ENCODE peak calls at places on chromosomes 11 and 22, in four cellular contexts. One of them, this sample, is unnamed.

GRCh38 chr22:19407649-19408606 is 23.6 kb downstream of the HIRA start:
- DNase-seq in astrocyte of the cerebellum: no peak
- DNase-seq in tibial artery: no peak
- DNase-seq in AML-193: no peak
- DNase-seq in this sample: no peak

GRCh38 chr22:42945027-42945426 is 69.9 kb downstream of the PACSIN2 start:
- DNase-seq in astrocyte of the cerebellum: no peak
- DNase-seq in tibial artery: no peak
- DNase-seq in AML-193: no peak
- DNase-seq in this sample: no peak

GRCh38 chr11:133964946-133965632 is 8.3 kb upstream of the IGSF9B start:
- DNase-seq in astrocyte of the cerebellum: no peak
- DNase-seq in tibial artery: peak; percentile 81
- DNase-seq in AML-193: no peak
- DNase-seq in this sample: no peak

GRCh38 chr11:121467965-121468364 is 15.2 kb upstream of the SORL1-AS1 start:
- DNase-seq in astrocyte of the cerebellum: no peak
- DNase-seq in tibial artery: no peak
- DNase-seq in AML-193: no peak
- DNase-seq in this sample: no peak

GRCh38 chr11:63622318-63622717 is 8.1 kb upstream of the PLAAT3 start:
- DNase-seq in astrocyte of the cerebellum: no peak
- DNase-seq in tibial artery: peak; percentile 16
- DNase-seq in AML-193: no peak
- DNase-seq in this sample: no peak

GRCh38 chr11:77113382-77114088 is 10.9 kb downstream of the OMP start:
- DNase-seq in astrocyte of the cerebellum: peak; percentile 33
- DNase-seq in tibial artery: no peak
- DNase-seq in AML-193: peak; percentile 13
- DNase-seq in this sample: no peak

GRCh38 chr22:47564158-47564450 is 801.7 kb downstream of the TBC1D22A start:
- DNase-seq in astrocyte of the cerebellum: no peak
- DNase-seq in tibial artery: no peak
- DNase-seq in AML-193: no peak
- DNase-seq in this sample: no peak

GRCh38 chr11:17934194-17934593 is 78.7 kb downstream of the SERGEF start:
- DNase-seq in astrocyte of the cerebellum: no peak
- DNase-seq in tibial artery: no peak
- DNase-seq in AML-193: no peak
- DNase-seq in this sample: no peak

GRCh38 chr11:122852071-122852831 is 14.0 kb downstream of the CRTAM start:
- DNase-seq in astrocyte of the cerebellum: no peak
- DNase-seq in tibial artery: no peak
- DNase-seq in AML-193: no peak
- DNase-seq in this sample: no peak

GRCh38 chr11:93492464-93493251 is 50.5 kb downstream of the SMCO4 start:
- DNase-seq in astrocyte of the cerebellum: no peak
- DNase-seq in tibial artery: no peak
- DNase-seq in AML-193: no peak
- DNase-seq in this sample: no peak

GRCh38 chr11:128900468-128900867 is 9.3 kb downstream of the KCNJ5 start:
- DNase-seq in astrocyte of the cerebellum: no peak
- DNase-seq in tibial artery: no peak
- DNase-seq in AML-193: no peak
- DNase-seq in this sample: no peak

GRCh38 chr11:60303661-60304060 is 23.2 kb downstream of the MS4A4A start:
- DNase-seq in astrocyte of the cerebellum: no peak
- DNase-seq in tibial artery: no peak
- DNase-seq in AML-193: no peak
- DNase-seq in this sample: no peak

GRCh38 chr11:96228472-96228871 is 114.5 kb downstream of the MAML2 start:
- DNase-seq in astrocyte of the cerebellum: peak; percentile 93
- DNase-seq in tibial artery: peak; percentile 86
- DNase-seq in AML-193: no peak
- DNase-seq in this sample: no peak

GRCh38 chr11:79663012-79663411 is 222.2 kb upstream of the TENM4 start:
- DNase-seq in astrocyte of the cerebellum: no peak
- DNase-seq in tibial artery: no peak
- DNase-seq in AML-193: no peak
- DNase-seq in this sample: no peak

GRCh38 chr22:46813816-46814597 is 51.6 kb downstream of the TBC1D22A start:
- DNase-seq in astrocyte of the cerebellum: no peak
- DNase-seq in tibial artery: peak; percentile 57
- DNase-seq in AML-193: no peak
- DNase-seq in this sample: no peak

GRCh38 chr11:63530021-63530420 is 6.6 kb upstream of the PLAAT4 start:
- DNase-seq in astrocyte of the cerebellum: no peak
- DNase-seq in tibial artery: no peak
- DNase-seq in AML-193: no peak
- DNase-seq in this sample: no peak

GRCh38 chr22:26464312-26464711 is 19.3 kb downstream of the HPS4 start:
- DNase-seq in astrocyte of the cerebellum: no peak
- DNase-seq in tibial artery: peak; percentile 65
- DNase-seq in AML-193: no peak
- DNase-seq in this sample: no peak

GRCh38 chr22:37664249-37665101 is 6.0 kb downstream of the PDXP start:
- DNase-seq in astrocyte of the cerebellum: no peak
- DNase-seq in tibial artery: no peak
- DNase-seq in AML-193: no peak
- DNase-seq in this sample: no peak

GRCh38 chr11:66639066-66639813 is 737 bp downstream of the RBM4 start:
- DNase-seq in astrocyte of the cerebellum: no peak
- DNase-seq in tibial artery: no peak
- DNase-seq in AML-193: no peak
- DNase-seq in this sample: no peak

GRCh38 chr11:117705866-117706265 is 91.2 kb downstream of the DSCAML1 start:
- DNase-seq in astrocyte of the cerebellum: no peak
- DNase-seq in tibial artery: peak; percentile 11
- DNase-seq in AML-193: no peak
- DNase-seq in this sample: no peak

GRCh38 chr11:109970516-109971183 is 122.5 kb upstream of the ZC3H12C start:
- DNase-seq in astrocyte of the cerebellum: no peak
- DNase-seq in tibial artery: no peak
- DNase-seq in AML-193: peak; percentile 3
- DNase-seq in this sample: peak; percentile 69

GRCh38 chr11:55707029-55707428 is 45.0 kb downstream of the OR4C6 start:
- DNase-seq in astrocyte of the cerebellum: no peak
- DNase-seq in tibial artery: no peak
- DNase-seq in AML-193: peak; percentile 36
- DNase-seq in this sample: no peak

GRCh38 chr11:87187930-87188329 is 150.2 kb downstream of the TMEM135 start:
- DNase-seq in astrocyte of the cerebellum: no peak
- DNase-seq in tibial artery: no peak
- DNase-seq in AML-193: no peak
- DNase-seq in this sample: no peak

GRCh38 chr11:117933930-117934329 is 4.7 kb upstream of the TMPRSS13 start:
- DNase-seq in astrocyte of the cerebellum: no peak
- DNase-seq in tibial artery: peak; percentile 20
- DNase-seq in AML-193: no peak
- DNase-seq in this sample: no peak

GRCh38 chr11:64152841-64153691 is 12.8 kb downstream of the MACROD1 start:
- DNase-seq in astrocyte of the cerebellum: no peak
- DNase-seq in tibial artery: peak; percentile 72
- DNase-seq in AML-193: peak; percentile 41
- DNase-seq in this sample: no peak

GRCh38 chr22:46731246-46732040 is 6.6 kb downstream of the CERK start:
- DNase-seq in astrocyte of the cerebellum: no peak
- DNase-seq in tibial artery: no peak
- DNase-seq in AML-193: no peak
- DNase-seq in this sample: no peak

GRCh38 chr22:44642096-44642644 is 59.8 kb upstream of the PRR5 start:
- DNase-seq in astrocyte of the cerebellum: no peak
- DNase-seq in tibial artery: peak; percentile 21
- DNase-seq in AML-193: no peak
- DNase-seq in this sample: no peak

GRCh38 chr11:132187814-132188213 is 817.4 kb downstream of the NTM start:
- DNase-seq in astrocyte of the cerebellum: no peak
- DNase-seq in tibial artery: no peak
- DNase-seq in AML-193: no peak
- DNase-seq in this sample: no peak

GRCh38 chr22:26570126-26570525 is 19.8 kb downstream of the TPST2 start:
- DNase-seq in astrocyte of the cerebellum: no peak
- DNase-seq in tibial artery: no peak
- DNase-seq in AML-193: peak; percentile 15
- DNase-seq in this sample: peak; percentile 44

GRCh38 chr11:126929186-126930085 is 71.1 kb downstream of the KIRREL3 start:
- DNase-seq in astrocyte of the cerebellum: peak; percentile 52
- DNase-seq in tibial artery: no peak
- DNase-seq in AML-193: no peak
- DNase-seq in this sample: no peak

GRCh38 chr11:118851970-118852369 is 31.7 kb upstream of the CXCR5 start:
- DNase-seq in astrocyte of the cerebellum: no peak
- DNase-seq in tibial artery: no peak
- DNase-seq in AML-193: no peak
- DNase-seq in this sample: no peak

GRCh38 chr11:110356769-110357671 is 60.6 kb upstream of the RDX start:
- DNase-seq in astrocyte of the cerebellum: no peak
- DNase-seq in tibial artery: no peak
- DNase-seq in AML-193: no peak
- DNase-seq in this sample: no peak

GRCh38 chr22:36767035-36767775 is 8.7 kb downstream of the IFT27 start:
- DNase-seq in astrocyte of the cerebellum: no peak
- DNase-seq in tibial artery: peak; percentile 34
- DNase-seq in AML-193: no peak
- DNase-seq in this sample: no peak

GRCh38 chr22:19634576-19634975 is 79.7 kb upstream of the SEPTIN5 start:
- DNase-seq in astrocyte of the cerebellum: no peak
- DNase-seq in tibial artery: peak; percentile 15
- DNase-seq in AML-193: no peak
- DNase-seq in this sample: no peak

GRCh38 chr22:46738961-46739870 is 1.2 kb upstream of the CERK start:
- DNase-seq in astrocyte of the cerebellum: no peak
- DNase-seq in tibial artery: peak; percentile 77
- DNase-seq in AML-193: peak; percentile 10
- DNase-seq in this sample: peak; percentile 22

GRCh38 chr22:49590851-49591445 is 236.7 kb downstream of the BRD1 start:
- DNase-seq in astrocyte of the cerebellum: no peak
- DNase-seq in tibial artery: peak; percentile 34
- DNase-seq in AML-193: no peak
- DNase-seq in this sample: no peak

GRCh38 chr22:38756631-38757463 is 1.0 kb upstream of the SUN2 start:
- DNase-seq in astrocyte of the cerebellum: no peak
- DNase-seq in tibial artery: no peak
- DNase-seq in AML-193: peak; percentile 31
- DNase-seq in this sample: peak; percentile 43

GRCh38 chr11:12769834-12770345 is 95.7 kb downstream of the TEAD1 start:
- DNase-seq in astrocyte of the cerebellum: peak; percentile 71
- DNase-seq in tibial artery: no peak
- DNase-seq in AML-193: peak; percentile 1
- DNase-seq in this sample: no peak

This sample was measured in GF-D8.